ENCODE peak calls at places on chromosomes 4 and X, in six cellular contexts. H, Y, X, A, O and S are unnamed samples.

GRCh38 chrX:73215263-73215662 is 612 bp upstream of the NAP1L2 start:
- DNase-seq in H (no peak), Y (no peak), X (no peak), A (no peak), O (no peak), S (no peak)

GRCh38 chrX:46574941-46575381 is 1.4 kb downstream of the CHST7 start:
- DNase-seq in H (peak; percentile 38), Y (peak; percentile 76), X (no peak), A (peak; percentile 55), O (peak; percentile 12), S (peak; percentile 24)

GRCh38 chrX:11792461-11793421 is 34.7 kb downstream of the MSL3 start:
- DNase-seq in H (peak; percentile 76), Y (peak; percentile 56), X (no peak), A (no peak), O (no peak), S (no peak)

GRCh38 chrX:72308566-72309296 is 3.0 kb upstream of the CITED1 start:
- DNase-seq in H (peak; percentile 30), Y (peak; percentile 76), X (peak; percentile 13), A (peak; percentile 75), O (peak; percentile 74), S (no peak)

GRCh38 chr4:82744284-82744963 is 54.2 kb downstream of the SCD5 start:
- DNase-seq in H (no peak), Y (no peak), X (no peak), A (no peak), O (no peak), S (no peak)

GRCh38 chr4:53307819-53308773 is 57.8 kb downstream of the SCFD2 start:
- DNase-seq in H (no peak), Y (no peak), X (no peak), A (peak; percentile 38), O (no peak), S (no peak)

GRCh38 chr4:88008133-88008621 is 742 bp downstream of the PKD2 start:
- DNase-seq in H (no peak), Y (peak; percentile 46), X (no peak), A (peak; percentile 77), O (peak; percentile 66), S (peak; percentile 34)

GRCh38 chr4:171390626-171391025 is 422.6 kb upstream of the GALNTL6 start:
- DNase-seq in H (no peak), Y (peak; percentile 21), X (no peak), A (no peak), O (no peak), S (no peak)

GRCh38 chr4:8398347-8398746 is 42.2 kb downstream of the ACOX3 start:
- DNase-seq in H (no peak), Y (no peak), X (no peak), A (no peak), O (no peak), S (no peak)

GRCh38 chrX:120517936-120518335 is 42.8 kb downstream of the CUL4B start:
- DNase-seq in H (no peak), Y (no peak), X (peak; percentile 21), A (peak; percentile 79), O (no peak), S (no peak)

GRCh38 chr4:4651811-4652609 is 110.2 kb upstream of the STX18 start:
- DNase-seq in H (no peak), Y (no peak), X (no peak), A (no peak), O (peak; percentile 45), S (no peak)

GRCh38 chrX:31499120-31499519 is 427.3 kb upstream of the FTHL17 start:
- DNase-seq in H (no peak), Y (no peak), X (no peak), A (peak; percentile 37), O (no peak), S (no peak)

GRCh38 chr4:89164400-89164799 is 53.1 kb downstream of the TIGD2 start:
- DNase-seq in H (no peak), Y (no peak), X (no peak), A (peak; percentile 10), O (no peak), S (no peak)

GRCh38 chrX:10465254-10465653 is 155.1 kb downstream of the MID1 start:
- DNase-seq in H (no peak), Y (no peak), X (no peak), A (no peak), O (no peak), S (no peak)